ENCODE peak calls at places on chromosome 11, in five cellular contexts. A, Z, F, X and R are unnamed samples.

GRCh38 chr11:19441752-19442553 is 201.2 kb upstream of the E2F8 start:
- DNase-seq in Z (no peak), X (no peak), A (no peak), F (no peak), R (peak; percentile 90)

GRCh38 chr11:91921974-91922373 is 302.6 kb upstream of the FAT3 start:
- DNase-seq in Z (no peak), F (no peak), X (no peak), A (no peak), R (no peak)

GRCh38 chr11:110855246-110855645 is 143.0 kb upstream of the ARHGAP20 start:
- DNase-seq in X (no peak), A (no peak), Z (no peak), F (no peak), R (no peak)

GRCh38 chr11:75771646-75772410 is 3.2 kb downstream of the DGAT2 start:
- DNase-seq in Z (no peak), A (peak; percentile 62), X (peak; percentile 58), F (no peak), R (no peak)

GRCh38 chr11:6745465-6746015 is 26.2 kb downstream of the OR2AG2 start:
- DNase-seq in Z (no peak), A (no peak), F (no peak), X (no peak), R (peak; percentile 75)

GRCh38 chr11:28903716-28904115 is 795.5 kb downstream of the METTL15 start:
- DNase-seq in A (no peak), Z (no peak), F (no peak), X (no peak), R (no peak)

GRCh38 chr11:75884321-75884720 is 69.3 kb downstream of the UVRAG start:
- DNase-seq in A (no peak), X (no peak), F (no peak), Z (no peak), R (no peak)

GRCh38 chr11:74004694-74005615 is 3.9 kb downstream of the UCP3 start:
- DNase-seq in F (no peak), Z (no peak), A (peak; percentile 52), X (peak; percentile 20), R (peak; percentile 58)

GRCh38 chr11:43943931-43944751 is 1.7 kb downstream of the C11orf96 start:
- DNase-seq in F (no peak), Z (peak; percentile 42), X (peak; percentile 73), A (peak; percentile 74), R (no peak)

GRCh38 chr11:74085542-74085892 is 76.6 kb upstream of the UCP3 start:
- DNase-seq in A (no peak), F (peak; percentile 15), Z (no peak), X (no peak), R (no peak)

GRCh38 chr11:113697798-113698407 is 8.2 kb downstream of the TMPRSS5 start:
- DNase-seq in Z (no peak), F (no peak), X (no peak), A (no peak), R (no peak)

GRCh38 chr11:63574856-63575602 is 11.8 kb upstream of the PLAAT2 start:
- DNase-seq in Z (no peak), F (peak; percentile 76), X (peak; percentile 81), A (peak; percentile 83), R (no peak)

GRCh38 chr11:61359541-61359940 is 2.1 kb downstream of the CYB561A3 start:
- DNase-seq in A (no peak), X (no peak), F (no peak), Z (no peak), R (no peak)

GRCh38 chr11:2443881-2444300 is 423 bp downstream of the TRPM5 start:
- DNase-seq in A (no peak), F (no peak), Z (peak; percentile 12), X (peak; percentile 63), R (no peak)

GRCh38 chr11:67438121-67438902 is 830 bp upstream of the PTPRCAP start:
- DNase-seq in X (no peak), Z (no peak), A (no peak), F (no peak), R (peak; percentile 85)

GRCh38 chr11:125460275-125460674 is 35.8 kb downstream of the FEZ1 start:
- DNase-seq in X (no peak), Z (no peak), A (no peak), F (no peak), R (no peak)

GRCh38 chr11:118572914-118573550 is 823 bp downstream of the ARCN1 start:
- DNase-seq in X (no peak), F (peak; percentile 27), A (no peak), Z (peak; percentile 3), R (peak; percentile 46)

GRCh38 chr11:66891849-66892660 is 35.2 kb downstream of the LRFN4 start:
- DNase-seq in A (no peak), F (peak; percentile 88), Z (no peak), X (peak; percentile 74), R (peak; percentile 95)

GRCh38 chr11:70080763-70081162 is 2.6 kb downstream of the ANO1 start:
- DNase-seq in Z (no peak), F (no peak), A (no peak), X (no peak), R (no peak)

GRCh38 chr11:12404461-12404860 is 27.1 kb downstream of the PARVA start:
- DNase-seq in X (no peak), F (no peak), Z (no peak), A (peak; percentile 91), R (no peak)

GRCh38 chr11:12403995-12404345 is 26.6 kb downstream of the PARVA start:
- DNase-seq in A (no peak), X (no peak), Z (no peak), F (no peak), R (no peak)

GRCh38 chr11:12403122-12403994 is 26.0 kb downstream of the PARVA start:
- DNase-seq in X (no peak), Z (no peak), A (no peak), F (no peak), R (no peak)

GRCh38 chr11:12402691-12403120 is 25.3 kb downstream of the PARVA start:
- DNase-seq in X (no peak), A (no peak), Z (no peak), F (no peak), R (no peak)

GRCh38 chr11:12402027-12402426 is 24.7 kb downstream of the PARVA start:
- DNase-seq in X (no peak), F (no peak), Z (no peak), A (no peak), R (no peak)
- TF ChIP-seq CTCF in X (no peak), F (no peak), Z (no peak), A (no peak), R (no peak)

DNA sequence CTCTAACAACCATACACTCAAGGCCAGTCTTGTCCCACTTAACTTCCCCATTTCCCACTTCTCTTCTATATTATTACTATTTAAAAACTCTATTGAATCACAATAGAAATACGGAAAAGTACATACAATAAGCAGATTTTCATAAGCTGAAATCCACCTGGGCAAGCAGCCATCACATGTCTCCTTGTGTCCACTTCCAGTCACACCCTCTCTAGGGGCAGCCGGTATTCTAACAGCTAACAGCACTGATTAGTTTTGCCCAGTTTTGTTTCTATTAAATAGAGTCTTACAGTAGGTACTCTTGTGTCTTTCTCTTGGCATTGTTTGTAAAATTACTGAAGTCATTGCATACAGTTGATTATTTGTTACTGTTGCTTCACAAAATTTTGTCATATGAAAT is 37.8 kb downstream of the PPP6R3 start:
- DNase-seq in A (no peak), X (no peak), Z (no peak), F (no peak), R (no peak)
- H3K4me3 ChIP-seq in A (no peak overlapping the region), X (no peak overlapping the region), Z (no peak overlapping the region), F (no peak overlapping the region), R (no peak overlapping the region)

DNA sequence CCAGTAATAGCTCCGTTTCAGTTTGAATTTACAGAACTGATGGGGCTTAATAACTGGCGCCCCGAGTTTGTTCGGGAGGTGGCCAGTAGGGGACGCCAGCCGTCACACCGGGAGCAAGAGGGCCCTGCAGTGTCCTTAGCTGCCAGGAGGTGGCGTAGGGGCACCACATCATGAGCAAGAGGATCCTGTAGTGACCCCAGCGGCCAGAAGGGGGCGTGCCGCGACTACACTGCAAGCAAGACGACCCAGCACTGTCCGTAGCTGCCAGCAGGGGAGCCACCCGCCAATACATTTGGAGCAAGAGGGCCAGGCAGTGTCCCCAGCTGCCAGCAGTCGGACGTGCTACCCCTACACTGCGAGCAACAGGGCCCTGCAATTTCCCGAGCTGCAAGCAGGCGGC is 663.7 kb upstream of the B3GAT1 start:
- DNase-seq in Z (peak; percentile 52), A (no peak), F (peak; percentile 78), X (peak; percentile 80), R (peak; percentile 67)
- TF ChIP-seq CTCF in Z (peak; percentile 60), A (peak; percentile 20), F (peak; percentile 82), X (peak; percentile 34), R (peak; percentile 42)

GRCh38 chr11:10722307-10722706 is 28.7 kb upstream of the CTR9 start:
- DNase-seq in X (no peak), Z (no peak), F (no peak), A (no peak), R (no peak)

GRCh38 chr11:10719616-10720015 is 26.1 kb upstream of the IRAG1 start:
- DNase-seq in X (no peak), Z (no peak), F (no peak), A (no peak), R (no peak)

GRCh38 chr11:10715571-10715970 is 22.0 kb upstream of the IRAG1 start:
- DNase-seq in Z (no peak), F (no peak), X (no peak), A (no peak), R (no peak)

GRCh38 chr11:10716122-10716521 is 22.6 kb upstream of the IRAG1 start:
- DNase-seq in X (no peak), A (no peak), Z (no peak), F (no peak), R (no peak)

DNA sequence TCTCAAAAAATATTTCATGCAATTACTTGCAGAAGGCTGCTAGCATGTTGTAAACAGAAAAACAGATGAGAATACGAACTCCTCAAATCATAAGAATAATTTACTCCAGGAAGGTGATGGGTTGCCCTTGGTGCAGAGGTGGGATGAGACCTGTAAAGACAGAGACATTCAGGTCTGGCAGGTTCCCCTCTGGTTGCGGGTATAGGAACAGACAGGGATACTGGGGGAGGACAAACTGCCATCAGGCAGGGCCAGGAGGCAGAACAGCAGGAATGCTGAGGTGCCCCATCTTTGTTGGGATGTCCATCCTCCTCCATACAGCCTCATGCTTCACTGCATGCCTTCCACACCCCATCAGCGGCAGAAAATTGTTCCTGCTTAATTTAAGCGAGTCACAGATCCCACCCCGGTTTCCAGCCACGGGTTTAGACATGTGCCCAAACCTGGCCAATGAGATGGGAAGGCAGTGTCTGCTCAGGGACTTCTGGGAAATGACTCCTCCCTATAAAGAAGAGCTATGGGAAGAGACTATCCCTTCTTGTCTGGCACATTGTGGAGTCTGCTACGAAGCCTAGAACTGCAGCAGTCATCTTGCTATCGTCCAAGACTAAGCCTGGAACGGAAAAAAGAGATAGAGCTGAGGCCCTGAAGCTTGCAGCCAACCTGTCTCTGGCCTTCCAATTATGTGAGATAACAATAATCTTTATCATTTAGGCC is 23.1 kb upstream of the IRAG1 start:
- DNase-seq in Z (no peak), F (no peak), X (no peak), A (no peak), R (no peak)
- H3K4me3 ChIP-seq in Z (no peak overlapping the region), F (no peak overlapping the region), X (no peak overlapping the region), A (no peak overlapping the region), R (no peak overlapping the region)

DNA sequence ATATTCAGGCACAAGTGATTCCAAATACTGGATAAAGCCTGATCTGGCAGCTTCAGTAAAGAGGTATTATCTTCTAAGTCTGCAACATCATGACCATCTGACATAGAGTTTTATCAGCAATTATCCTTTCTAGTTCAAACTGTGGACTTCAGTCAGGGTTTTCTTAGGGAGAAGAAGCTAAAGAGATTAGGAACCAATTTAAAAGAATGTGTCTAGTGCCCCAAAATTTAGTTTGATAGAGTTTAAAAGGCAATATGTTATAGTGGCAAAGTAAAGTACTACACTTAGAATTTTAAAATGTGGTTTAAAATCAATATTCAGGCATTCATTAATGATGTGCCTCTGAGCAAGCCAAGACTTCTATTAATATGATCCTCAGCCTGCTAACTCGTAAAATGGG is 5.4 kb downstream of the PAK1 start:
- DNase-seq in A (no peak), X (no peak), Z (no peak), F (no peak), R (no peak)
- TF ChIP-seq CTCF in A (no peak), X (no peak), Z (no peak), F (no peak), R (no peak)